ENCODE peak calls at places on chromosomes 3 and 15, in four cellular contexts. F, J, D and M are unnamed samples.

GRCh38 chr3:128884992-128885391 is 5.6 kb downstream of the ACAD9 start:
- DNase-seq in F (no peak), J (no peak), D (no peak), M (no peak)

GRCh38 chr3:48678056-48678455 is 7.7 kb downstream of the NCKIPSD start:
- DNase-seq in F (no peak), J (no peak), D (no peak), M (no peak)

GRCh38 chr3:61730058-61730457 is 168.7 kb downstream of the PTPRG start:
- DNase-seq in F (no peak), J (no peak), D (no peak), M (no peak)

GRCh38 chr3:169118666-169119370 is 544.7 kb downstream of the MECOM start:
- DNase-seq in F (no peak), J (no peak), D (no peak), M (no peak)

GRCh38 chr3:46360904-46361303 is 7.0 kb downstream of the CCR2 start:
- DNase-seq in F (no peak), J (no peak), D (peak), M (no peak)

GRCh38 chr3:173938159-173938558 is 540.6 kb downstream of the NLGN1 start:
- DNase-seq in F (no peak), J (no peak), D (no peak), M (no peak)

GRCh38 chr3:152559246-152559645 is 275.7 kb upstream of the P2RY1 start:
- DNase-seq in F (no peak), J (no peak), D (no peak), M (no peak)

GRCh38 chr3:63972196-63972595 is 51.1 kb downstream of the PSMD6 start:
- DNase-seq in F (no peak), J (no peak), D (no peak), M (no peak)

GRCh38 chr3:57094606-57095005 is 34.1 kb downstream of the SPATA12 start:
- DNase-seq in F (no peak), J (no peak), D (no peak), M (no peak)

GRCh38 chr3:100615684-100616083 is 6.3 kb downstream of the ADGRG7 start:
- DNase-seq in F (no peak), J (no peak), D (no peak), M (no peak)

GRCh38 chr3:186643493-186643892 is 3.3 kb downstream of the FETUB start:
- DNase-seq in F (no peak), J (no peak), D (no peak), M (no peak)

GRCh38 chr3:62718515-62719320 is 156.5 kb downstream of the CADPS start:
- DNase-seq in F (no peak), J (no peak), D (no peak), M (no peak)

GRCh38 chr15:34583399-34584320 is at the start of gene GOLGA8B:
- DNase-seq in F (no peak), J (peak), D (peak), M (peak)

GRCh38 chr3:30155755-30156154 is 450.6 kb upstream of the TGFBR2 start:
- DNase-seq in F (no peak), J (no peak), D (no peak), M (no peak)

GRCh38 chr15:40072216-40072990 is 33.4 kb upstream of the SRP14 start:
- DNase-seq in F (no peak), J (no peak), D (no peak), M (no peak)

GRCh38 chr3:105518806-105519418 is 152.2 kb downstream of the ALCAM start:
- DNase-seq in F (no peak), J (no peak), D (peak), M (peak)

GRCh38 chr3:136929984-136930671 is 27.7 kb upstream of the IL20RB start:
- DNase-seq in F (peak), J (no peak), D (no peak), M (peak)

GRCh38 chr15:101170568-101171350 is 81.1 kb downstream of the CHSY1 start:
- DNase-seq in F (no peak), J (no peak), D (no peak), M (peak)

GRCh38 chr15:35206060-35206675 is 121.1 kb upstream of the NANOGP8 start:
- DNase-seq in F (no peak), J (no peak), D (no peak), M (no peak)

GRCh38 chr3:122793568-122794416 is at the start of gene HSPBAP1:
- DNase-seq in F (peak), J (peak), D (peak), M (peak)

GRCh38 chr15:31215490-31216209 is 111.0 kb upstream of the KLF13 start:
- DNase-seq in F (peak), J (peak), D (peak), M (peak)

GRCh38 chr3:111768571-111769100 is 90.4 kb upstream of the PHLDB2 start:
- DNase-seq in F (peak), J (no peak), D (no peak), M (peak)

GRCh38 chr15:98713585-98714001 is 65.3 kb downstream of the IGF1R start:
- DNase-seq in F (peak), J (no peak), D (no peak), M (no peak)

GRCh38 chr3:149437286-149437685 is 37.2 kb upstream of the TM4SF4 start:
- DNase-seq in F (no peak), J (no peak), D (no peak), M (no peak)

GRCh38 chr15:56390739-56391267 is 25.6 kb downstream of the TEX9 start:
- DNase-seq in F (no peak), J (no peak), D (no peak), M (no peak)

GRCh38 chr3:12135029-12135634 is 23.6 kb downstream of the TIMP4 start:
- DNase-seq in F (peak), J (peak), D (peak), M (peak)
- TF ChIP-seq CTCF in F (peak), J (peak), D (peak), M (peak)

GRCh38 chr15:78564743-78565096 is 600 bp upstream of the CHRNA5 start:
- DNase-seq in F (no peak), J (no peak), D (peak), M (no peak)

GRCh38 chr15:78565097-78565950 is at the start of gene CHRNA5:
- DNase-seq in F (peak), J (peak), D (peak), M (peak)

GRCh38 chr15:78567541-78567940 is 2.2 kb downstream of the CHRNA5 start:
- DNase-seq in F (no peak), J (no peak), D (no peak), M (no peak)

GRCh38 chr15:78563092-78563491 is 2.2 kb upstream of the CHRNA5 start:
- DNase-seq in F (no peak), J (no peak), D (no peak), M (no peak)

GRCh38 chr15:78565951-78566774 is 843 bp downstream of the CHRNA5 start:
- DNase-seq in F (no peak), J (no peak), D (peak), M (peak)
- TF ChIP-seq CTCF in F (peak), J (no peak), D (peak), M (no peak)

DNA sequence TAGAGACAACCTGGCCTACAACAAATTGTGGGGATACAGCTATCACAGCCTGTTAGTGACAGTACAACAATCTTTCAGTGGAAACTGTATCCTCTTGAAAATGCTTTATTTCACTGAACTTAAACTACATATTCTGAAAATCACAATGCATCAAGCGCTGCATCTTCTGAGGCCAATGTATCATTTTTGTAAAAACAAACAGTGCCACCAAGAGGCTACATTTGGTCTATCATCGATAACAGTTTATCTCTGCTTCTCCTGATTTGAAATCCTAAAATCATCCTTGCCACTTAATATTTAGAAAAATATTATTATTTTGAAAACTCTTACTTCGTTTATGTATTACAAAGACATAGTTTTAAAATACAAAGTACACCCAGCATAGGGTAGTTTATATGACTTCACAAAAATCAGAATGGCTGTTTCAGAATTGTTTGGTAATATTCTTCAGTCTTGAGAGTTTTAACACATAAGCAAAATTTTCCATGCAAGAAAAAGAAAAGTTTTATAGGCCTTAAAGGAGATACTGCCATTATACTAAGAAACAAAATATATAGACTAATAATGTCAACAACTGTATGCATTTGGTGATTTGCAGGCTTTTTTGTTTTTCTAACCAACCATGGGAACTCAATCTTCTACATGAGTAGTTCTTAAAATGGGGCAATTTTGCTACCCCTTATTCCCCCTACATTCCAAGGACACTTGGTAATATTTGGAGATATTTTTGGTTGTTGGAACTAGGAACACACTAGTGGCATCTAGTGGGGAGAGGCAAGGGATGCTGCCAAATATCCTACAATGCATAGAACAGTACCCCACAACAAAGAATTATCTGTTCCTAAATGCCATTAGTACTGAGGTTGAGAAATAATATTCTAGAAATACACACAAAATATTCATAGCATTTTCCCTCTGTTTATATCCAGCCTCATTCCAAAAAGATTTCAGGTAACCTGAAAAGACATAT is 42.3 kb downstream of the WDR72 start:
- DNase-seq in F (no peak), J (no peak), D (no peak), M (no peak)
- TF ChIP-seq CTCF in F (peak), J (peak), D (peak), M (peak)

GRCh38 chr15:41695750-41696436 is 35.7 kb downstream of the MGA start:
- DNase-seq in F (no peak), J (no peak), D (peak), M (peak)
- TF ChIP-seq CTCF in F (no peak), J (peak), D (peak), M (no peak)

DNA sequence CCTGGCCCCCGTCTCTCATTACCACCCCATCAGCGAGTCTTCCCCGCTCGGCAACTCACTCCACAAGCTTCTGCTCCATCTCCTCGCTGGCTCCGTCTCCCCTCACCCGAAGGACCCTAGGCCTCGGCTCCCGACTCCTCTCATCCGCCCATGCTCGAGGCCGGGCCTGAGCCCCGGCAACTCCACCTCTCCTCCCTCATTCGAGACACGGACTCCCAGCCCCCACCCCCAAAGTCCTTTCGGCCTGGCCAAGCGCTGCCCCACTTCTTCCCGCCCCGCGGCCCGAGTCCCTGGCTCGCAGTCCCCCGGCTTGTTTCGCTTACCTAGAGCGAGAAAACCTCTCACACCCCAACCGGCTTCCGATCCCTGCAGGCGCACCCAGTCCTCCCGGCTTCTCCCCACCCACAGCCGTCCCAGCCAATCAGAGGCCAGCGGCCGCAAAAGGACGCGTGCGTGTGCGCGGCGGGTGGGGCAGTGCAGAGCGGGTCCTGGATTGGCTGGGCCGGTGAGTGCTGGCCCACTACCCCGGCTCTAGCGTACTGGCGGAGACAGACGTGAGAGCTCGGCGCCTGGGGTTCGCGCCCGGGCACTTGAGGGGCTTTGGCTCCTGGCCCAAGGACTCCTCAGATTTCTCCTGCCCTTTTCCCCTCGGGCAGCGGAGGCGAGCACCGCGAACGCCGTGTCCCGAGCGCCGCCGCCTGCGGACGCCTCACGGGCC is at the start of gene HIGD1A:
- DNase-seq in F (peak), J (peak), D (peak), M (peak)
- TF ChIP-seq CTCF in F (no peak), J (no peak), D (no peak), M (peak)

GRCh38 chr3:25566358-25566920 is 98.3 kb downstream of the TOP2B start:
- DNase-seq in F (no peak), J (no peak), D (no peak), M (no peak)
- TF ChIP-seq CTCF in F (no peak), J (no peak), D (no peak), M (no peak)